ENCODE peak calls at places on chromosomes 7 and 10, in four cellular contexts. One of them, this sample, is unnamed.

GRCh38 chr10:35413985-35414861 is 77.9 kb downstream of the CCNY start:
- DNase-seq in HepG2: peak
- DNase-seq in WTC11: no peak
- DNase-seq in K562: peak
- DNase-seq in this sample: no peak

GRCh38 chr7:45401851-45402250 is 172.3 kb upstream of the ADCY1 start:
- DNase-seq in K562: no peak
- DNase-seq in HepG2: no peak
- DNase-seq in WTC11: no peak
- DNase-seq in this sample: no peak

GRCh38 chr7:132869166-132869861 is 212.6 kb downstream of the CHCHD3 start:
- DNase-seq in K562: no peak
- DNase-seq in WTC11: no peak
- DNase-seq in HepG2: no peak
- DNase-seq in this sample: no peak

GRCh38 chr10:27819781-27820531 is 74.3 kb upstream of the MKX start:
- DNase-seq in K562: no peak
- DNase-seq in HepG2: peak
- DNase-seq in WTC11: no peak
- DNase-seq in this sample: no peak

GRCh38 chr7:44292876-44293560 is 32.4 kb downstream of the CAMK2B start:
- DNase-seq in WTC11: peak
- DNase-seq in HepG2: no peak
- DNase-seq in K562: no peak
- DNase-seq in this sample: no peak

GRCh38 chr7:21927693-21928092 is 18.0 kb downstream of the CDCA7L start:
- DNase-seq in WTC11: no peak
- DNase-seq in K562: no peak
- DNase-seq in HepG2: no peak
- DNase-seq in this sample: no peak

GRCh38 chr10:25174461-25175230 is at the start of gene GPR158:
- DNase-seq in WTC11: peak
- DNase-seq in K562: peak
- DNase-seq in HepG2: peak
- DNase-seq in this sample: peak

GRCh38 chr7:91212592-91212991 is 51.6 kb upstream of the FZD1 start:
- DNase-seq in WTC11: no peak
- DNase-seq in HepG2: no peak
- DNase-seq in K562: no peak
- DNase-seq in this sample: no peak

GRCh38 chr7:113159746-113160339 is 41.5 kb upstream of the SMIM30 start:
- DNase-seq in HepG2: peak
- DNase-seq in WTC11: peak
- DNase-seq in K562: peak
- DNase-seq in this sample: peak

GRCh38 chr7:131538791-131539179 is 17.6 kb downstream of the PODXL start:
- DNase-seq in WTC11: no peak
- DNase-seq in HepG2: no peak
- DNase-seq in K562: no peak
- DNase-seq in this sample: no peak

GRCh38 chr7:13217762-13218161 is 530.3 kb downstream of the ARL4A start:
- DNase-seq in WTC11: no peak
- DNase-seq in K562: no peak
- DNase-seq in HepG2: no peak
- DNase-seq in this sample: no peak

GRCh38 chr7:50793947-50794570 is 11.4 kb upstream of the GRB10 start:
- DNase-seq in WTC11: no peak
- DNase-seq in K562: no peak
- DNase-seq in HepG2: no peak
- DNase-seq in this sample: no peak

GRCh38 chr10:17272648-17273047 is 44.6 kb downstream of the VIM start:
- DNase-seq in WTC11: no peak
- DNase-seq in K562: no peak
- DNase-seq in HepG2: no peak
- DNase-seq in this sample: no peak

GRCh38 chr7:7254908-7255307 is 72.6 kb downstream of the C1GALT1 start:
- DNase-seq in K562: no peak
- DNase-seq in HepG2: peak
- DNase-seq in WTC11: no peak
- DNase-seq in this sample: no peak

GRCh38 chr10:60848680-60849079 is 70.4 kb downstream of the CDK1 start:
- DNase-seq in HepG2: no peak
- DNase-seq in WTC11: no peak
- DNase-seq in K562: no peak
- DNase-seq in this sample: no peak

GRCh38 chr7:50304911-50305621 is 550 bp downstream of the IKZF1 start:
- DNase-seq in HepG2: no peak
- DNase-seq in K562: no peak
- DNase-seq in WTC11: no peak
- DNase-seq in this sample: no peak

GRCh38 chr7:150976529-150977381 is 1.4 kb downstream of the KCNH2 start:
- DNase-seq in WTC11: peak
- DNase-seq in K562: peak
- DNase-seq in HepG2: no peak
- DNase-seq in this sample: no peak

GRCh38 chr7:81501220-81501619 is 268.6 kb downstream of the HGF start:
- DNase-seq in WTC11: no peak
- DNase-seq in K562: no peak
- DNase-seq in HepG2: no peak
- DNase-seq in this sample: no peak

GRCh38 chr7:100221767-100222444 is 2.2 kb downstream of the PVRIG start:
- DNase-seq in WTC11: no peak
- DNase-seq in K562: no peak
- DNase-seq in HepG2: no peak
- DNase-seq in this sample: no peak

GRCh38 chr7:100215895-100216294 is 3.9 kb upstream of the PVRIG start:
- DNase-seq in K562: no peak
- DNase-seq in WTC11: no peak
- DNase-seq in HepG2: no peak
- DNase-seq in this sample: no peak

GRCh38 chr7:100219271-100219737 is 445 bp upstream of the PVRIG start:
- DNase-seq in HepG2: no peak
- DNase-seq in WTC11: no peak
- DNase-seq in K562: no peak
- DNase-seq in this sample: no peak

GRCh38 chr7:100222445-100223132 is 2.8 kb downstream of the PVRIG start:
- DNase-seq in K562: no peak
- DNase-seq in HepG2: no peak
- DNase-seq in WTC11: no peak
- DNase-seq in this sample: no peak

GRCh38 chr7:100220833-100221718 is 1.3 kb downstream of the PVRIG start:
- DNase-seq in K562: no peak
- DNase-seq in WTC11: no peak
- DNase-seq in HepG2: no peak
- DNase-seq in this sample: no peak
- TF ChIP-seq ELF4 in K562: no peak
- TF ChIP-seq ELF4 in WTC11: no peak
- TF ChIP-seq ELF4 in HepG2: no peak
- TF ChIP-seq ELF4 in this sample: no peak

DNA sequence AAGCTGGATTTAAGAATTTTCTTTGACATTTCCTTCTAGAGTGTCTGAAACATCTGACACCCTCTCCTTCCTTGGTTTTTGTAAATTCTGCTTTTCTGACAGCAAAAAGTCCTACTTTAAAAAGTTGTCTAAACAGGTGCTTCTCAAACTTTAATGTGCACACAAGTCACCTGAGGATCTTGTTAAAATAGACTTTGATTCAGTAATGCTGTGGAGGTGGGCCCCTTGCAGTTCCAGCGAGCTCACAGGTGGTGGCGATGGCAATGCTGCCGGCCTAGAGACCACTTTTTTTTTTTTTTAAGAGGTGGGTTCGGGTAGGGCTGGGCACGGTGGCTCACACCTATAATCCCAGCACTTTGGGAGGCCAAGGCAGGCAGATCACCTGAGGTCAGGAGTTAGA is 77.1 kb downstream of the ABCC2 start:
- DNase-seq in HepG2: peak
- DNase-seq in K562: peak
- DNase-seq in WTC11: peak
- DNase-seq in this sample: peak
- TF ChIP-seq ELF4 in HepG2: no peak
- TF ChIP-seq ELF4 in K562: no peak
- TF ChIP-seq ELF4 in WTC11: no peak
- TF ChIP-seq ELF4 in this sample: no peak

DNA sequence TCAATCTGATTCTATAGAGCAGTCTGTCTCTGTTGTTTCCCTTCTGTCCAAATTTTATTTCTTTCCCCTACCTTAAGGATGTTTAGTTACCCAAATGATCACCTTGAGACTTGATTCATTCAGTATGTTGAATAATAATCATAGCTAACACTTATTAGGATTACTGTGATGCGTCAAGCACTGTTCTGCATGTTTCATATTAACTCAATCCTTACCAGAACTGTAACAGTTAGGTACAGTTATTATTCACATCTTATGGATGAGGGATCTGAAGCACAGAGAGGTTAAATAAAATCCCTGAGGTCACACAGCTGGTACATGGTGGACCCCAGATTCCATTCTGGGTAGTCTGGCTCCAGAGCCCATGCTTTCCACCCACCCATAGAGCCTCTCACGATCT is 97.9 kb upstream of the SAMD8 start:
- DNase-seq in WTC11: no peak
- DNase-seq in K562: no peak
- DNase-seq in HepG2: no peak
- DNase-seq in this sample: no peak
- TF ChIP-seq ELF4 in WTC11: no peak
- TF ChIP-seq ELF4 in K562: no peak
- TF ChIP-seq ELF4 in HepG2: no peak
- TF ChIP-seq ELF4 in this sample: no peak

GRCh38 chr7:39414669-39415035 is 151.6 kb upstream of the YAE1 start:
- DNase-seq in HepG2: no peak
- DNase-seq in K562: no peak
- DNase-seq in WTC11: no peak
- DNase-seq in this sample: no peak

GRCh38 chr7:39410582-39410981 is 155.6 kb upstream of the YAE1 start:
- DNase-seq in WTC11: no peak
- DNase-seq in K562: no peak
- DNase-seq in HepG2: no peak
- DNase-seq in this sample: no peak

GRCh38 chr7:39416866-39417265 is 149.3 kb upstream of the YAE1 start:
- DNase-seq in WTC11: no peak
- DNase-seq in K562: no peak
- DNase-seq in HepG2: no peak
- DNase-seq in this sample: no peak

GRCh38 chr7:39415091-39415820 is 150.9 kb upstream of the YAE1 start:
- DNase-seq in K562: no peak
- DNase-seq in WTC11: no peak
- DNase-seq in HepG2: no peak
- DNase-seq in this sample: no peak

GRCh38 chr7:39413866-39414668 is 152.1 kb upstream of the YAE1 start:
- DNase-seq in K562: peak
- DNase-seq in WTC11: peak
- DNase-seq in HepG2: peak
- DNase-seq in this sample: peak
- TF ChIP-seq ELF4 in K562: no peak
- TF ChIP-seq ELF4 in WTC11: no peak
- TF ChIP-seq ELF4 in HepG2: no peak
- TF ChIP-seq ELF4 in this sample: peak

This sample was measured in HEK293T.